ENCODE peak calls at places on chromosomes 4 and X, in five cellular contexts. Z is stomach, F is BE2C, H is astrocyte of the spinal cord, W is progenitor cell of endocrine pancreas. D is an unnamed sample.

GRCh38 chr4:81486502-81486901 is 14.8 kb upstream of the RASGEF1B start:
- DNase-seq in F (no peak), H (no peak), Z (no peak), W (no peak), D (no peak)

GRCh38 chr4:110527156-110527555 is 51.2 kb downstream of the ENPEP start:
- DNase-seq in H (no peak), Z (no peak), F (no peak), W (no peak), D (no peak)

GRCh38 chrX:68177542-68177941 is 255.8 kb downstream of the OPHN1 start:
- DNase-seq in Z (no peak), W (no peak), F (no peak), H (no peak), D (no peak)

GRCh38 chr4:189806506-189806905 is 134.2 kb upstream of the FRG1 start:
- DNase-seq in Z (no peak), F (no peak), W (no peak), H (no peak), D (no peak)

GRCh38 chrX:134607523-134607922 is 50.7 kb downstream of the PLAC1 start:
- DNase-seq in H (no peak), W (no peak), Z (no peak), F (no peak), D (no peak)

GRCh38 chrX:13067842-13068241 is 23.4 kb upstream of the FAM9C start:
- DNase-seq in W (no peak), H (no peak), F (no peak), Z (no peak), D (no peak)

GRCh38 chrX:115367956-115368355 is 78.4 kb downstream of the LUZP4 start:
- DNase-seq in H (peak; percentile 29), W (no peak), F (no peak), Z (no peak), D (no peak)

GRCh38 chr4:1009647-1010521 is 1.5 kb upstream of the FGFRL1 start:
- DNase-seq in H (peak; percentile 32), F (peak; percentile 72), Z (peak; percentile 79), W (peak; percentile 59), D (peak; percentile 70)

GRCh38 chrX:15143050-15143824 is 126.6 kb downstream of the ASB9 start:
- DNase-seq in Z (peak; percentile 69), F (peak; percentile 51), W (no peak), H (peak; percentile 39), D (peak; percentile 54)

DNA sequence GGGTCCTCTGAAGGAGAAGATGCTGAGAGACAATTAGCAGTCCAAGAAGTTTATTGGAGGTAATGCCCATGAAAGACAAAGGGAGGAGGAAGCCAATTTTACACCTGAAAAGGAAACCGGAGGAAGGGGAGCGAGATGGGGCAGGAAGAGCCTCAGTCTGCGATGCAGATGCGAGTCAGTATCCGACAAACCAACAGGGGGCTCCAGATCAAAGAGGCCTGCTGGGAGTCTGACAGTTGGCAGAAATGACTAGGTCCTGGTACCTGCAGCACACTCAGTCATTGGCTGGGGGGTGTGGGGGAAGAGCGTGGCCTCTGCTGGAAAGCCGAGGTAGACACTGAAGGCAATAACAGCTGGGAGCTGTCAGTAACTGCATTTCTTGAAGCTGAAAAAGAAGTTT is 231.1 kb upstream of the CENPE start:
- DNase-seq in Z (no peak), W (no peak), H (no peak), F (peak; percentile 36), D (no peak)
- TF ChIP-seq CTCF in Z (no peak), W (no peak), H (no peak), F (peak; percentile 45), D (no peak)

DNA sequence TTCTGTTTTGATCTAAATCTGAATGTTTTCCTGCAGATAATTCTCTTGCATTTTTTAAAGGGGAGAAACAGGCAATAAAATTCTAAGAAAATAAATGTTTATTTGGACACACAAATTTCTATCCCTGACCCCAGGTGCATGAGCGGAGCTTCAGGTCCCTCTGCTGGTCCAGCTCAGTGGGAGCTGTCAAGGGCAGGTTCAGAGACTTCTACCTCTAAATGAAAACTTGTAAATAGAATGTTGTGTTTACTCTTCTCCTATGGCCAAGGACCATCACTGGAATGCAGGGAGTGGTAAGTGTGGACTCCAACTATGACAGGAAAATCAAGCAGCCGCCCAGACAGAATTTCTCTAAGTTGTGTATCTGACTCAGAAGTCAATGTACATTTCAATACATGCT is 148.6 kb upstream of the TTC29 start:
- DNase-seq in W (no peak), F (peak; percentile 46), H (no peak), Z (no peak), D (peak; percentile 18)
- TF ChIP-seq CTCF in W (peak; percentile 50), F (peak; percentile 76), H (peak; percentile 31), Z (no peak), D (peak; percentile 39)

DNA sequence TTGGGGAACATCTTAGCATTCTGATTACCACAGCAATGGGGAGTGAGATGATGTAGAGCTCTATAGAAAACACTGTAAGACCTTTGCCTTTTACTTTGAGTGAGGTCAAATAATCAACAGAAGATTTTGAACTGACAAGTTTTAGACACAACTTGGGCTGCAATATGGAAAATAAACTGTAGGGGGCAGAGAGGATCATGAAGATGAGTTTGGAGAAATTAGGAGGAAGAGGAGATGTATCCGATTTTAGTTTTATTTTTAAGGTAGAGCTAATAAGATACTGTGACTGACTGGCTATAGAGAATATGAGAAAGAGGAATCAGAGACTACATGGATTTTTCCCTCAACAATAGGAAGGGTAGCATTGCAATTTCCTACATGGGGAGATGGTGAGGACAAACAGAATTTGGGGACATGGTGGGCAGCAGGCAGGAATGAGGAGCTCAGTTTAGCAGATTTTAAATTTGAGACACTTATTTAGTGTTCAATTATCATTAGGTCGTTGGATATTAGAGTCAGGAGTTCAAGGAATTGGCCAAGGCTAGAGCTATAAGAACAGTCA is 563.1 kb downstream of the INPP4B start:
- DNase-seq in Z (no peak), W (no peak), F (peak; percentile 29), H (peak; percentile 14), D (no peak)
- TF ChIP-seq CTCF in Z (peak; percentile 44), W (peak; percentile 63), F (peak; percentile 72), H (peak; percentile 64), D (peak; percentile 51)

DNA sequence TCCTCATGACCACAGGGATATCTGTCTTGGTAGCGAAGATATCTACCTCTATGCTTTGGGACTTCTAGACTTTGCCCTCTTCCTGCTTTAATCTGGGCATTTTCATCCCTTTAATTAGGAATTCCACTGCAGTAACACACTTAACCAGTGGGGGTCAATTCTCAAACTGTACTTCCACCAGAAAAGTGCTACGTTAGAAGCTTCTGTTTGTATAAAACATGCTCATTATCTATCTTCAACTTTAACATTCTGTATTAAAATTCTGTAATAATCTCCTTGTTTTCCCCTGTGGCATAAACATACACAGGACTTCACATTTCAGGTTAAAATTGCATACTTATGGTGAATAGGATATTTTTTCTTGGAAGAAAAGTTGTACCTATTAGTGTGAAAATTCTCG is 105.6 kb downstream of the AMMECR1 start:
- DNase-seq in Z (no peak), W (no peak), F (no peak), H (no peak), D (no peak)
- TF ChIP-seq CTCF in Z (no peak), W (peak; percentile 48), F (peak; percentile 24), H (peak; percentile 23), D (no peak)

GRCh38 chr4:150106886-150107285 is 28.6 kb downstream of the DCLK2 start:
- DNase-seq in Z (no peak), F (no peak), H (no peak), W (no peak), D (no peak)

GRCh38 chr4:150108693-150109092 is 30.4 kb downstream of the DCLK2 start:
- DNase-seq in Z (no peak), H (no peak), F (peak; percentile 36), W (no peak), D (no peak)

DNA sequence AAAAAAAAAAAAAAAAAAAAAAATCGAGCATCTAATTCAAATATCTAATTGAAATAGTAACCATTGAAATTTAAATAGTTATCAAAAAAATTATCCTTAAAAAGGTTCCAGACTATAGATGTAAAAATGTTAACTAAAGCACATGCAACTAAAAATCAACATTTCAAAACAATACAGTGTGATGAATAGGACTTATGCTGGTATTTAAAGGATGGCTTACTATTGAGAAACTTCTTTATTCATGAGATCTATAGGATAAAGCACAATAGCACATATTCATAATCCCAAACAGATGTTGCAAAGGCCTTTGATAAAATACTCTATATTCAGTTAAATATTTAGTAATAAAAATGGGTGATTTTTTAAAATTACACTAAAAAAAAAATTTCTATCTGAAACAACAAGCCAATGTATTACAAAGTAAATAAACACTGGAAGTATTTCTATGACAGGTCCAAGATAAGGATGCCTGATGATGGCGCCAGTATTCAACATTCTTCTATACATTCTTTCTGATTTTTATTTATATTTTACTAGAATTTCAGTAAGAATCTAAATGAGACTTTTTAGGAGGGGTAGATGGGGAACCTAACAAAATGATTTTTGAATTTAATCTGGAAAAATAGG is 26.3 kb downstream of the DCLK2 start:
- DNase-seq in Z (no peak), H (no peak), F (no peak), W (no peak), D (no peak)
- TF ChIP-seq CTCF in Z (no peak), H (no peak), F (no peak), W (no peak), D (no peak)